ENCODE peak calls at places on chromosomes 7 and 10, in nine cellular contexts. One of them, this sample, is unnamed.

GRCh38 chr7:150998341-150998740 is 7.5 kb downstream of the NOS3 start:
- DNase-seq in brain microvascular endothelial cell: no peak
- DNase-seq in SJSA1: no peak
- DNase-seq in astrocyte of the spinal cord: no peak
- DNase-seq in HL-60: no peak
- DNase-seq in fibroblast of the aortic adventitia: no peak
- DNase-seq in cardiac muscle cell: no peak
- DNase-seq in uterus: no peak
- DNase-seq in fibroblast of villous mesenchyme: no peak
- DNase-seq in this sample: no peak

GRCh38 chr10:29588640-29589421 is 45.9 kb downstream of the SVIL start:
- DNase-seq in brain microvascular endothelial cell: peak
- DNase-seq in SJSA1: peak
- DNase-seq in astrocyte of the spinal cord: peak
- DNase-seq in HL-60: no peak
- DNase-seq in fibroblast of the aortic adventitia: peak
- DNase-seq in cardiac muscle cell: no peak
- DNase-seq in uterus: no peak
- DNase-seq in fibroblast of villous mesenchyme: peak
- DNase-seq in this sample: no peak

GRCh38 chr7:40301486-40302065 is 166.8 kb downstream of the SUGCT start:
- DNase-seq in brain microvascular endothelial cell: peak
- DNase-seq in SJSA1: no peak
- DNase-seq in astrocyte of the spinal cord: peak
- DNase-seq in HL-60: no peak
- DNase-seq in fibroblast of the aortic adventitia: peak
- DNase-seq in cardiac muscle cell: no peak
- DNase-seq in uterus: no peak
- DNase-seq in fibroblast of villous mesenchyme: no peak
- DNase-seq in this sample: no peak

GRCh38 chr10:118175148-118175547 is 128.4 kb upstream of the RAB11FIP2 start:
- DNase-seq in brain microvascular endothelial cell: no peak
- DNase-seq in SJSA1: no peak
- DNase-seq in astrocyte of the spinal cord: no peak
- DNase-seq in HL-60: no peak
- DNase-seq in fibroblast of the aortic adventitia: no peak
- DNase-seq in cardiac muscle cell: no peak
- DNase-seq in uterus: no peak
- DNase-seq in fibroblast of villous mesenchyme: no peak
- DNase-seq in this sample: no peak

GRCh38 chr7:147852833-147853232 is 737.7 kb upstream of the C7orf33 start:
- DNase-seq in brain microvascular endothelial cell: no peak
- DNase-seq in SJSA1: no peak
- DNase-seq in astrocyte of the spinal cord: no peak
- DNase-seq in HL-60: no peak
- DNase-seq in fibroblast of the aortic adventitia: no peak
- DNase-seq in cardiac muscle cell: no peak
- DNase-seq in uterus: no peak
- DNase-seq in fibroblast of villous mesenchyme: no peak
- DNase-seq in this sample: no peak

GRCh38 chr10:123997013-123997412 is 96.4 kb downstream of the CHST15 start:
- DNase-seq in brain microvascular endothelial cell: no peak
- DNase-seq in SJSA1: no peak
- DNase-seq in astrocyte of the spinal cord: no peak
- DNase-seq in HL-60: no peak
- DNase-seq in fibroblast of the aortic adventitia: no peak
- DNase-seq in cardiac muscle cell: no peak
- DNase-seq in uterus: no peak
- DNase-seq in fibroblast of villous mesenchyme: no peak
- DNase-seq in this sample: no peak

GRCh38 chr7:135856356-135857144 is 107.9 kb upstream of the FAM180A start:
- DNase-seq in brain microvascular endothelial cell: peak
- DNase-seq in SJSA1: no peak
- DNase-seq in astrocyte of the spinal cord: peak
- DNase-seq in HL-60: no peak
- DNase-seq in fibroblast of the aortic adventitia: peak
- DNase-seq in cardiac muscle cell: no peak
- DNase-seq in uterus: no peak
- DNase-seq in fibroblast of villous mesenchyme: peak
- DNase-seq in this sample: peak

GRCh38 chr7:27248911-27249723 is 6.5 kb downstream of the EVX1 start:
- DNase-seq in brain microvascular endothelial cell: no peak
- DNase-seq in SJSA1: no peak
- DNase-seq in astrocyte of the spinal cord: no peak
- DNase-seq in HL-60: no peak
- DNase-seq in fibroblast of the aortic adventitia: peak
- DNase-seq in cardiac muscle cell: no peak
- DNase-seq in uterus: no peak
- DNase-seq in fibroblast of villous mesenchyme: no peak
- DNase-seq in this sample: no peak

GRCh38 chr7:58086871-58087535 is 637.0 kb downstream of the ZNF716 start:
- DNase-seq in brain microvascular endothelial cell: no peak
- DNase-seq in SJSA1: no peak
- DNase-seq in astrocyte of the spinal cord: no peak
- DNase-seq in HL-60: no peak
- DNase-seq in fibroblast of the aortic adventitia: no peak
- DNase-seq in cardiac muscle cell: no peak
- DNase-seq in uterus: no peak
- DNase-seq in fibroblast of villous mesenchyme: no peak
- DNase-seq in this sample: no peak

GRCh38 chr10:16686081-16686902 is 130.9 kb downstream of the RSU1 start:
- DNase-seq in brain microvascular endothelial cell: no peak
- DNase-seq in SJSA1: no peak
- DNase-seq in astrocyte of the spinal cord: no peak
- DNase-seq in HL-60: no peak
- DNase-seq in fibroblast of the aortic adventitia: no peak
- DNase-seq in cardiac muscle cell: no peak
- DNase-seq in uterus: no peak
- DNase-seq in fibroblast of villous mesenchyme: peak
- DNase-seq in this sample: no peak

GRCh38 chr7:80463272-80463920 is 48.5 kb downstream of the GNAT3 start:
- DNase-seq in brain microvascular endothelial cell: peak
- DNase-seq in SJSA1: no peak
- DNase-seq in astrocyte of the spinal cord: no peak
- DNase-seq in HL-60: no peak
- DNase-seq in fibroblast of the aortic adventitia: peak
- DNase-seq in cardiac muscle cell: no peak
- DNase-seq in uterus: no peak
- DNase-seq in fibroblast of villous mesenchyme: no peak
- DNase-seq in this sample: no peak

GRCh38 chr10:121935702-121936101 is 7.9 kb upstream of the ATE1 start:
- DNase-seq in brain microvascular endothelial cell: no peak
- DNase-seq in SJSA1: no peak
- DNase-seq in astrocyte of the spinal cord: no peak
- DNase-seq in HL-60: no peak
- DNase-seq in fibroblast of the aortic adventitia: peak
- DNase-seq in cardiac muscle cell: no peak
- DNase-seq in uterus: no peak
- DNase-seq in fibroblast of villous mesenchyme: peak
- DNase-seq in this sample: no peak

GRCh38 chr10:49412571-49412970 is 16.7 kb upstream of the DRGX start:
- DNase-seq in brain microvascular endothelial cell: no peak
- DNase-seq in SJSA1: no peak
- DNase-seq in astrocyte of the spinal cord: no peak
- DNase-seq in HL-60: no peak
- DNase-seq in fibroblast of the aortic adventitia: no peak
- DNase-seq in cardiac muscle cell: no peak
- DNase-seq in uterus: no peak
- DNase-seq in fibroblast of villous mesenchyme: no peak
- DNase-seq in this sample: no peak

GRCh38 chr10:78807504-78808202 is 261.1 kb upstream of the ZMIZ1 start:
- DNase-seq in brain microvascular endothelial cell: no peak
- DNase-seq in SJSA1: no peak
- DNase-seq in astrocyte of the spinal cord: no peak
- DNase-seq in HL-60: no peak
- DNase-seq in fibroblast of the aortic adventitia: no peak
- DNase-seq in cardiac muscle cell: no peak
- DNase-seq in uterus: no peak
- DNase-seq in fibroblast of villous mesenchyme: no peak
- DNase-seq in this sample: no peak

GRCh38 chr7:28091190-28091589 is 89.4 kb downstream of the JAZF1 start:
- DNase-seq in brain microvascular endothelial cell: no peak
- DNase-seq in SJSA1: no peak
- DNase-seq in astrocyte of the spinal cord: no peak
- DNase-seq in HL-60: no peak
- DNase-seq in fibroblast of the aortic adventitia: no peak
- DNase-seq in cardiac muscle cell: no peak
- DNase-seq in uterus: no peak
- DNase-seq in fibroblast of villous mesenchyme: peak
- DNase-seq in this sample: no peak

GRCh38 chr10:84353052-84353803 is 24.8 kb downstream of the CCSER2 start:
- DNase-seq in brain microvascular endothelial cell: no peak
- DNase-seq in SJSA1: no peak
- DNase-seq in astrocyte of the spinal cord: no peak
- DNase-seq in HL-60: no peak
- DNase-seq in fibroblast of the aortic adventitia: no peak
- DNase-seq in cardiac muscle cell: no peak
- DNase-seq in uterus: no peak
- DNase-seq in fibroblast of villous mesenchyme: no peak
- DNase-seq in this sample: no peak

GRCh38 chr7:75727881-75728592 is 10.7 kb downstream of the HIP1 start:
- DNase-seq in brain microvascular endothelial cell: peak
- DNase-seq in SJSA1: peak
- DNase-seq in astrocyte of the spinal cord: peak
- DNase-seq in HL-60: no peak
- DNase-seq in fibroblast of the aortic adventitia: peak
- DNase-seq in cardiac muscle cell: no peak
- DNase-seq in uterus: peak
- DNase-seq in fibroblast of villous mesenchyme: peak
- DNase-seq in this sample: no peak

GRCh38 chr7:1317654-1318450 is 85.2 kb downstream of the UNCX start:
- DNase-seq in brain microvascular endothelial cell: no peak
- DNase-seq in SJSA1: no peak
- DNase-seq in astrocyte of the spinal cord: no peak
- DNase-seq in HL-60: no peak
- DNase-seq in fibroblast of the aortic adventitia: no peak
- DNase-seq in cardiac muscle cell: no peak
- DNase-seq in uterus: no peak
- DNase-seq in fibroblast of villous mesenchyme: no peak
- DNase-seq in this sample: no peak

DNA sequence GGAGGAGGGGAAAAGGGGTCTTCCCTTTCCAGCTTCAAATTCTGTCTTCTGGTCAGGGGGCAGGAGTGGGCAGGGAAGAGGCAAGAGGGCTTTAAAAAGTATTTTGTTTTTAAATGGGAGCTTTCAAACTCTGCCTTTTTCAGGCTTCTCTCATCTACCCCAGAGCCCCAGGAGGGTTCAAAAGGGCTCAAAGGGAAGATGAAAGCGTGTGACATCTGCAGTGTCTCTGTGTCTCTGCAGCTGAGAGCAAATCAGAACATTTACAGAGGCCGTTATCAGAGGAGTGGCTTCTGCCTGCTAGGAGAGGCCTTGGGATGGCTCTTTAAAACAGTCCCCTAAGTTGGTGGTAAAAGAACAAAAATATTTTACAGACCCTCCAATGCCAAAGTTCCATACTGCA is 30.3 kb downstream of the TRIM8 start:
- DNase-seq in brain microvascular endothelial cell: no peak
- DNase-seq in SJSA1: no peak
- DNase-seq in astrocyte of the spinal cord: no peak
- DNase-seq in HL-60: no peak
- DNase-seq in fibroblast of the aortic adventitia: no peak
- DNase-seq in cardiac muscle cell: no peak
- DNase-seq in uterus: no peak
- DNase-seq in fibroblast of villous mesenchyme: peak
- DNase-seq in this sample: no peak
- H3K4me3 ChIP-seq in brain microvascular endothelial cell: no peak
- H3K4me3 ChIP-seq in SJSA1: no peak
- H3K4me3 ChIP-seq in astrocyte of the spinal cord: no peak
- H3K4me3 ChIP-seq in HL-60: no peak
- H3K4me3 ChIP-seq in fibroblast of the aortic adventitia: no peak
- H3K4me3 ChIP-seq in cardiac muscle cell: no peak
- H3K4me3 ChIP-seq in uterus: peak
- H3K4me3 ChIP-seq in fibroblast of villous mesenchyme: peak
- H3K4me3 ChIP-seq in this sample: no peak

GRCh38 chr7:33776791-33777190 is 128.5 kb upstream of the BMPER start:
- DNase-seq in brain microvascular endothelial cell: no peak
- DNase-seq in SJSA1: no peak
- DNase-seq in astrocyte of the spinal cord: no peak
- DNase-seq in HL-60: no peak
- DNase-seq in fibroblast of the aortic adventitia: peak
- DNase-seq in cardiac muscle cell: no peak
- DNase-seq in uterus: no peak
- DNase-seq in fibroblast of villous mesenchyme: no peak
- DNase-seq in this sample: no peak
- H3K4me3 ChIP-seq in brain microvascular endothelial cell: no peak
- H3K4me3 ChIP-seq in SJSA1: no peak
- H3K4me3 ChIP-seq in astrocyte of the spinal cord: no peak
- H3K4me3 ChIP-seq in HL-60: no peak
- H3K4me3 ChIP-seq in fibroblast of the aortic adventitia: no peak
- H3K4me3 ChIP-seq in cardiac muscle cell: no peak
- H3K4me3 ChIP-seq in uterus: no peak
- H3K4me3 ChIP-seq in fibroblast of villous mesenchyme: no peak
- H3K4me3 ChIP-seq in this sample: no peak

DNA sequence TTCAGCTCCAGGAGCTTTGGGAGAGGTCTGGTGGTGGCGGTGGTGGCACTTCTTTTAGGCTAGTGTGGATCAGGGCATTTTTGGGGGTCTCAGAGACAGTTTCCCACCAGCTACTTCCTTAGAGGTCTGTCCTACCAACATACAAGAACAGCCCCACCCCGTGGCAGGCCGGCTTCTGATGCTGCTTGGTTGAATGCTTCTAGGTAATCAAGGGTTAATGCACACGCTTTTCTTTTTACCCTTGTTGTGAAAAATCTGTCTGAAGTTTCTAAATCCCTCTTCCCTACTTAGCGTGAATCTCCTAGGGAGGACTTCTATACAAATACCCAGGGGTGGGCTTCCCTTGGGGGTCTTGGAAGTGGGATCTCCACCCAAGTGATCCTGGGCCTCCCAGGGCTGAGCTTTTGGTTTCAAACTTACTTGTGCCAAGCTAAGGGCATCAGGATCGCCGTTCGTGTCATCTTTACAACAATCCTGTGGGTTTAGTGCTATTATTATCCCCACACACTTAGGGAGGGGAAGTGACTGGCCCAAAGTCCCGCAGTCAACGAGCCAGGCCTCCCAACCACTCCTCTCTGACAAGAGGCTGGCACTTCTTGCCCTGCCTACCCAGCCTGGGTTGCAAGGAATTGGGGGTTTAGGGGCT is 1.7 kb downstream of the SH2B2 start:
- DNase-seq in brain microvascular endothelial cell: no peak
- DNase-seq in SJSA1: peak
- DNase-seq in astrocyte of the spinal cord: no peak
- DNase-seq in HL-60: no peak
- DNase-seq in fibroblast of the aortic adventitia: no peak
- DNase-seq in cardiac muscle cell: no peak
- DNase-seq in uterus: no peak
- DNase-seq in fibroblast of villous mesenchyme: no peak
- DNase-seq in this sample: no peak
- H3K4me3 ChIP-seq in brain microvascular endothelial cell: no peak
- H3K4me3 ChIP-seq in SJSA1: peak
- H3K4me3 ChIP-seq in astrocyte of the spinal cord: no peak
- H3K4me3 ChIP-seq in HL-60: peak
- H3K4me3 ChIP-seq in fibroblast of the aortic adventitia: no peak
- H3K4me3 ChIP-seq in cardiac muscle cell: no peak
- H3K4me3 ChIP-seq in uterus: no peak
- H3K4me3 ChIP-seq in fibroblast of villous mesenchyme: no peak
- H3K4me3 ChIP-seq in this sample: no peak

DNA sequence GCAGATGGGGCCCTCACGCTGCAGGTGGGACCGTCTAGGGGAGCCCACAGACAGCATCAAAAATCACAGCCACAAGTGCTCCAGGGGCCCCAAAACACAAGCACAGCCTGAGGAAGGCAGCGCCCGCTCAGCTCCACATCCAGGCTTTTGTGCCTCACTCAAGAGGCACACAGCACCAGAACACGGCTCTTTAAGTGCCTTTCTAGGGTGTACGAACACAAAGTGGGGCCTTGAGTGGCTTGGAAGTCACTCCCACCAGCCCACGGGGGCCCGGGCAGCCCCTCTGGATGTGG is 65.2 kb downstream of the DIP2C start:
- DNase-seq in brain microvascular endothelial cell: no peak
- DNase-seq in SJSA1: peak
- DNase-seq in astrocyte of the spinal cord: no peak
- DNase-seq in HL-60: no peak
- DNase-seq in fibroblast of the aortic adventitia: no peak
- DNase-seq in cardiac muscle cell: no peak
- DNase-seq in uterus: no peak
- DNase-seq in fibroblast of villous mesenchyme: no peak
- DNase-seq in this sample: no peak
- H3K4me3 ChIP-seq in brain microvascular endothelial cell: no peak
- H3K4me3 ChIP-seq in SJSA1: no peak
- H3K4me3 ChIP-seq in astrocyte of the spinal cord: no peak
- H3K4me3 ChIP-seq in HL-60: no peak
- H3K4me3 ChIP-seq in fibroblast of the aortic adventitia: no peak
- H3K4me3 ChIP-seq in cardiac muscle cell: no peak
- H3K4me3 ChIP-seq in uterus: no peak
- H3K4me3 ChIP-seq in fibroblast of villous mesenchyme: no peak
- H3K4me3 ChIP-seq in this sample: no peak

This sample was measured in astrocyte of the cerebellum.